ENCODE peak calls at places on chromosomes 3 and 15, in five cellular contexts. One of them, this sample, is unnamed.
A peak's percentile ranks its signal among the peaks of the same experiment; 100 is the strongest.

GRCh38 chr3:14231145-14231990 is 52.8 kb downstream of the LSM3 start:
- DNase-seq in hepatocyte: no peak
- DNase-seq in iPS DF 6.9: no peak
- DNase-seq in tibial artery: no peak
- DNase-seq in psoas muscle: no peak
- DNase-seq in this sample: no peak

GRCh38 chr15:50880651-50881114 is 27.8 kb upstream of the AP4E1 start:
- DNase-seq in hepatocyte: no peak
- DNase-seq in iPS DF 6.9: no peak
- DNase-seq in tibial artery: no peak
- DNase-seq in psoas muscle: no peak
- DNase-seq in this sample: no peak

GRCh38 chr15:48393650-48394049 is 62.4 kb downstream of the DUT start:
- DNase-seq in hepatocyte: no peak
- DNase-seq in iPS DF 6.9: no peak
- DNase-seq in tibial artery: peak; percentile 74
- DNase-seq in psoas muscle: no peak
- DNase-seq in this sample: no peak

GRCh38 chr15:82952156-82953081 is at the start of gene HOMER2:
- DNase-seq in hepatocyte: peak; percentile 51
- DNase-seq in iPS DF 6.9: no peak
- DNase-seq in tibial artery: no peak
- DNase-seq in psoas muscle: peak; percentile 66
- DNase-seq in this sample: no peak

GRCh38 chr15:39235084-39235795 is 345.6 kb upstream of the THBS1 start:
- DNase-seq in hepatocyte: no peak
- DNase-seq in iPS DF 6.9: no peak
- DNase-seq in tibial artery: no peak
- DNase-seq in psoas muscle: no peak
- DNase-seq in this sample: no peak

GRCh38 chr15:77038312-77039216 is 32.3 kb downstream of the TSPAN3 start:
- DNase-seq in hepatocyte: no peak
- DNase-seq in iPS DF 6.9: no peak
- DNase-seq in tibial artery: no peak
- DNase-seq in psoas muscle: no peak
- DNase-seq in this sample: no peak

GRCh38 chr15:64476550-64476949 is 16.2 kb downstream of the ZNF609 start:
- DNase-seq in hepatocyte: no peak
- DNase-seq in iPS DF 6.9: no peak
- DNase-seq in tibial artery: no peak
- DNase-seq in psoas muscle: no peak
- DNase-seq in this sample: no peak

GRCh38 chr3:58249358-58250092 is 11.9 kb downstream of the ABHD6 start:
- DNase-seq in hepatocyte: peak; percentile 61
- DNase-seq in iPS DF 6.9: no peak
- DNase-seq in tibial artery: no peak
- DNase-seq in psoas muscle: no peak
- DNase-seq in this sample: no peak

GRCh38 chr3:162742159-162742717 is 1245.6 kb downstream of the OTOL1 start:
- DNase-seq in hepatocyte: no peak
- DNase-seq in iPS DF 6.9: no peak
- DNase-seq in tibial artery: no peak
- DNase-seq in psoas muscle: no peak
- DNase-seq in this sample: no peak

GRCh38 chr3:182139627-182140357 is 428.1 kb downstream of the SOX2 start:
- DNase-seq in hepatocyte: peak; percentile 8
- DNase-seq in iPS DF 6.9: peak; percentile 63
- DNase-seq in tibial artery: no peak
- DNase-seq in psoas muscle: no peak
- DNase-seq in this sample: no peak

GRCh38 chr3:182148360-182148759 is 436.6 kb downstream of the SOX2 start:
- DNase-seq in hepatocyte: peak; percentile 5
- DNase-seq in iPS DF 6.9: no peak
- DNase-seq in tibial artery: no peak
- DNase-seq in psoas muscle: no peak
- DNase-seq in this sample: no peak

GRCh38 chr3:182138388-182138787 is 426.7 kb downstream of the SOX2 start:
- DNase-seq in hepatocyte: no peak
- DNase-seq in iPS DF 6.9: no peak
- DNase-seq in tibial artery: no peak
- DNase-seq in psoas muscle: no peak
- DNase-seq in this sample: no peak

GRCh38 chr3:182142928-182143327 is 431.2 kb downstream of the SOX2 start:
- DNase-seq in hepatocyte: no peak
- DNase-seq in iPS DF 6.9: peak; percentile 37
- DNase-seq in tibial artery: no peak
- DNase-seq in psoas muscle: no peak
- DNase-seq in this sample: no peak

DNA sequence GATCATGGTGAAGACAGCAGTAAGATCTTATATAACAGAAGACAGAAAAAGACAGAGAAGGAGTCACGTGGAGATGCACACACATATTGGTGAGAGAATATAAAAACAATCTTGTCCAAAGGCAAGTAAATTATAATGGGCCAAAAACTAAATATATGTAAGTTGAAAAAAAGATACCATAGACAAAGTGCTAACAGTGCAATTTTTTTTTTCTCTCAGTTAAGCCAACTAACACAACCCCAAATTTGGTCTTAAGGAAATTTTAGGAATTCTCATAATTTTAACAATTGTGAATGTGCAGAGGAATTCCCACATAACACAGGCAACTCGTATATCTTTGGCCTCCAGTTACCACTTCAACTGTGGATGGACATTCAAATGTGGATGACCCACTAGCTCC is 432.2 kb downstream of the SOX2 start:
- DNase-seq in hepatocyte: no peak
- DNase-seq in iPS DF 6.9: no peak
- DNase-seq in tibial artery: no peak
- DNase-seq in psoas muscle: no peak
- DNase-seq in this sample: no peak
- H3K27ac ChIP-seq in hepatocyte: no peak overlapping the region
- H3K27ac ChIP-seq in iPS DF 6.9: no peak overlapping the region
- H3K27ac ChIP-seq in tibial artery: no peak overlapping the region
- H3K27ac ChIP-seq in psoas muscle: no peak overlapping the region
- H3K27ac ChIP-seq in this sample: no peak overlapping the region

GRCh38 chr3:138124689-138125420 is 7.3 kb downstream of the A4GNT start:
- DNase-seq in hepatocyte: no peak
- DNase-seq in iPS DF 6.9: no peak
- DNase-seq in tibial artery: no peak
- DNase-seq in psoas muscle: no peak
- DNase-seq in this sample: no peak
- H3K27ac ChIP-seq in hepatocyte: peak overlapping the region; percentile 1
- H3K27ac ChIP-seq in iPS DF 6.9: no peak overlapping the region
- H3K27ac ChIP-seq in tibial artery: no peak overlapping the region
- H3K27ac ChIP-seq in psoas muscle: no peak overlapping the region
- H3K27ac ChIP-seq in this sample: no peak overlapping the region

GRCh38 chr3:144775581-144775980 is 804.0 kb downstream of the DIPK2A start:
- DNase-seq in hepatocyte: no peak
- DNase-seq in iPS DF 6.9: no peak
- DNase-seq in tibial artery: no peak
- DNase-seq in psoas muscle: no peak
- DNase-seq in this sample: no peak
- H3K27ac ChIP-seq in hepatocyte: no peak overlapping the region
- H3K27ac ChIP-seq in iPS DF 6.9: no peak overlapping the region
- H3K27ac ChIP-seq in tibial artery: no peak overlapping the region
- H3K27ac ChIP-seq in psoas muscle: no peak overlapping the region
- H3K27ac ChIP-seq in this sample: no peak overlapping the region

GRCh38 chr15:69185706-69186105 is 25.3 kb downstream of the GLCE start:
- DNase-seq in hepatocyte: no peak
- DNase-seq in iPS DF 6.9: no peak
- DNase-seq in tibial artery: no peak
- DNase-seq in psoas muscle: no peak
- DNase-seq in this sample: no peak

GRCh38 chr15:69193948-69194827 is 33.8 kb downstream of the GLCE start:
- DNase-seq in hepatocyte: no peak
- DNase-seq in iPS DF 6.9: no peak
- DNase-seq in tibial artery: no peak
- DNase-seq in psoas muscle: no peak
- DNase-seq in this sample: no peak

GRCh38 chr15:69189157-69189556 is 28.7 kb downstream of the GLCE start:
- DNase-seq in hepatocyte: no peak
- DNase-seq in iPS DF 6.9: no peak
- DNase-seq in tibial artery: no peak
- DNase-seq in psoas muscle: no peak
- DNase-seq in this sample: no peak

GRCh38 chr15:69190504-69190903 is 30.1 kb downstream of the GLCE start:
- DNase-seq in hepatocyte: no peak
- DNase-seq in iPS DF 6.9: no peak
- DNase-seq in tibial artery: no peak
- DNase-seq in psoas muscle: no peak
- DNase-seq in this sample: no peak

GRCh38 chr15:69190091-69190490 is 29.7 kb downstream of the GLCE start:
- DNase-seq in hepatocyte: no peak
- DNase-seq in iPS DF 6.9: no peak
- DNase-seq in tibial artery: no peak
- DNase-seq in psoas muscle: no peak
- DNase-seq in this sample: no peak
- H3K27ac ChIP-seq in hepatocyte: no peak overlapping the region
- H3K27ac ChIP-seq in iPS DF 6.9: no peak overlapping the region
- H3K27ac ChIP-seq in tibial artery: no peak overlapping the region
- H3K27ac ChIP-seq in psoas muscle: no peak overlapping the region
- H3K27ac ChIP-seq in this sample: no peak overlapping the region